ENCODE peak calls at places on chromosomes 11 and 22, in seven cellular contexts. I, M, T, O, C, Z and H are unnamed samples.
A peak's percentile ranks its signal among the peaks of the same experiment; 100 is the strongest.

GRCh38 chr11:37560346-37560745 is 962.3 kb upstream of the RAG2 start:
- DNase-seq in Z (no peak), T (no peak), M (no peak), I (no peak), O (no peak), C (no peak), H (no peak)

GRCh38 chr11:3073029-3073435 is 15.8 kb upstream of the CARS1 start:
- DNase-seq in M (no peak), Z (no peak), I (no peak), O (no peak), C (no peak), T (no peak), H (no peak)

GRCh38 chr22:49377306-49377705 is 450.4 kb downstream of the BRD1 start:
- DNase-seq in T (no peak), C (no peak), M (no peak), O (no peak), Z (no peak), I (no peak), H (no peak)

GRCh38 chr11:71485063-71485399 is 32.0 kb downstream of the NADSYN1 start:
- DNase-seq in M (no peak), Z (no peak), O (no peak), T (no peak), I (no peak), C (no peak), H (no peak)

GRCh38 chr11:65279713-65280459 is 18.1 kb downstream of the POLA2 start:
- DNase-seq in M (no peak), T (peak; percentile 96), I (no peak), O (peak; percentile 24), Z (no peak), C (peak; percentile 46), H (no peak)

GRCh38 chr11:118353084-118353710 is 6.2 kb upstream of the UBE4A start:
- DNase-seq in C (no peak), T (no peak), Z (no peak), M (peak; percentile 16), I (peak; percentile 20), O (no peak), H (no peak)

GRCh38 chr11:122737951-122738693 is 82.6 kb downstream of the UBASH3B start:
- DNase-seq in T (no peak), Z (no peak), M (no peak), O (peak; percentile 51), C (no peak), I (no peak), H (no peak)

GRCh38 chr11:107683070-107683469 is 28.8 kb downstream of the SLN start:
- DNase-seq in M (no peak), Z (no peak), I (no peak), O (no peak), C (no peak), T (no peak), H (no peak)

GRCh38 chr11:123979311-123979710 is 1.7 kb upstream of the OR10S1 start:
- DNase-seq in T (no peak), O (no peak), C (no peak), M (no peak), I (no peak), Z (no peak), H (no peak)

GRCh38 chr11:27677108-27677507 is 23.1 kb downstream of the BDNF start:
- DNase-seq in M (no peak), T (no peak), I (no peak), O (no peak), Z (no peak), C (no peak), H (no peak)

GRCh38 chr11:82797595-82797971 is 63.9 kb upstream of the FAM181B start:
- DNase-seq in O (no peak), I (no peak), M (no peak), T (no peak), C (no peak), Z (no peak), H (no peak)

GRCh38 chr22:30636226-30637077 is 871 bp downstream of the SLC35E4 start:
- DNase-seq in O (no peak), M (no peak), C (no peak), T (no peak), Z (peak; percentile 55), I (peak; percentile 60), H (no peak)

GRCh38 chr11:71446942-71447688 is 1.1 kb downstream of the DHCR7 start:
- DNase-seq in T (no peak), Z (no peak), M (no peak), O (peak; percentile 73), I (no peak), C (no peak), H (peak; percentile 46)

GRCh38 chr22:19723990-19724827 is 870 bp downstream of the GP1BB start:
- DNase-seq in C (no peak), M (peak; percentile 94), O (peak; percentile 44), I (no peak), T (no peak), Z (peak; percentile 79), H (no peak)

GRCh38 chr22:43007519-43008102 is 7.3 kb downstream of the PACSIN2 start:
- DNase-seq in O (peak; percentile 65), Z (no peak), I (no peak), M (peak; percentile 88), C (no peak), T (no peak), H (no peak)

GRCh38 chr22:21840236-21840823 is 27.1 kb downstream of the MAPK1 start:
- DNase-seq in O (no peak), C (no peak), M (no peak), Z (no peak), I (no peak), T (no peak), H (no peak)

GRCh38 chr22:36933629-36934028 is 20.2 kb downstream of the CSF2RB start:
- DNase-seq in I (no peak), T (no peak), Z (peak; percentile 35), M (no peak), C (no peak), O (no peak), H (no peak)

GRCh38 chr11:120225372-120225909 is 14.5 kb upstream of the POU2F3 start:
- DNase-seq in T (no peak), M (no peak), I (no peak), Z (no peak), O (no peak), C (no peak), H (no peak)
- TF ChIP-seq JUND in T (no peak), M (no peak), I (no peak), Z (no peak), O (no peak), C (no peak), H (no peak)

GRCh38 chr11:75737314-75737713 is 19.7 kb downstream of the MOGAT2 start:
- DNase-seq in C (no peak), O (no peak), T (no peak), M (no peak), Z (no peak), I (no peak), H (no peak)

GRCh38 chr11:75734491-75735180 is 17.0 kb downstream of the MOGAT2 start:
- DNase-seq in Z (no peak), O (peak; percentile 50), I (no peak), M (no peak), C (no peak), T (no peak), H (no peak)

GRCh38 chr11:75733346-75734107 is 15.9 kb downstream of the MOGAT2 start:
- DNase-seq in T (no peak), Z (no peak), M (no peak), I (peak; percentile 52), C (no peak), O (no peak), H (no peak)

GRCh38 chr11:75731095-75731494 is 13.5 kb downstream of the MOGAT2 start:
- DNase-seq in C (no peak), M (no peak), I (no peak), O (no peak), T (no peak), Z (no peak), H (no peak)

GRCh38 chr11:75735181-75735845 is 17.7 kb downstream of the MOGAT2 start:
- DNase-seq in I (no peak), T (no peak), C (no peak), M (no peak), Z (no peak), O (no peak), H (no peak)
- TF ChIP-seq JUND in I (no peak), T (no peak), C (no peak), M (no peak), Z (no peak), O (no peak), H (no peak)

GRCh38 chr11:47672283-47672730 is 29.9 kb upstream of the MTCH2 start:
- DNase-seq in Z (no peak), T (no peak), I (no peak), M (no peak), O (no peak), C (no peak), H (no peak)
- TF ChIP-seq JUND in Z (no peak), T (no peak), I (no peak), M (peak; percentile 95), O (no peak), C (no peak), H (no peak)

DNA sequence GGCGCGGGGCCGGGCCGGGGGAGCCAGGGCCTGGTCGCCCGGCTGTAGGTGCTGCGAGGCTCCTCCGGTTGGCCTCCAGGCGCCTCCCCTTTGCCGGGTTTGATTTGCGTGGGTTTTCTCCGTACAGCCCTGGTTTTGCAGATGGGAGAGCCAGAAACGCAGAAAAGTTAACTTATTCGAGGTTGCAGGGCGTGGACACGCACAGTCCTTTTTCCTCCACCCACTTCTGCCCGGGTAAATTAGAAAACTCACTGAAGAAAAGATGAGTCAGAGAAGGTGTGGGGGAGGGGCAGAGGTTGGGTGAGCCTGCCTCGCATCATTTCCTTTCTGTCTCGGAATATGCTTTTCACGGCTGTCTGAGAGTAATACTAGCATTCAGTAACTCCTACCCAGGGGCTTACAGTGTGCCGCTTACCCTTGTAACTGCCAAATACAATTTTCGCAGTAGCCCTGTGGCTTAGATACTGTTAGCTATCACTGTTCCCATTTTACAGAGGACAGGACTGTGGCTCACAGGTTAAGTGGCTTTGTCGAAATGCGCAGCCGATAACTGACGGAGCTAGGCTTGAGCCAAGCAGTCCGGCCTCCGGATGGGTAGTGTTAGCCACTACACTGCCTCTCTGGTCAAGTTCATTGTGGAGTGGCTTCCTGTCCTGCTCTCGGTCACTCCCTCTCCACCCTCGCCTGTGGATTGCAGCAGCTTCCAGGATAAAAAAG is 811 bp downstream of the FADD start:
- DNase-seq in I (peak; percentile 50), M (peak; percentile 82), Z (no peak), O (peak; percentile 59), T (peak; percentile 19), C (peak; percentile 40), H (peak; percentile 83)
- TF ChIP-seq JUND in I (peak; percentile 87), M (peak; percentile 97), Z (peak; percentile 72), O (no peak), T (peak; percentile 60), C (peak; percentile 19), H (peak; percentile 25)

DNA sequence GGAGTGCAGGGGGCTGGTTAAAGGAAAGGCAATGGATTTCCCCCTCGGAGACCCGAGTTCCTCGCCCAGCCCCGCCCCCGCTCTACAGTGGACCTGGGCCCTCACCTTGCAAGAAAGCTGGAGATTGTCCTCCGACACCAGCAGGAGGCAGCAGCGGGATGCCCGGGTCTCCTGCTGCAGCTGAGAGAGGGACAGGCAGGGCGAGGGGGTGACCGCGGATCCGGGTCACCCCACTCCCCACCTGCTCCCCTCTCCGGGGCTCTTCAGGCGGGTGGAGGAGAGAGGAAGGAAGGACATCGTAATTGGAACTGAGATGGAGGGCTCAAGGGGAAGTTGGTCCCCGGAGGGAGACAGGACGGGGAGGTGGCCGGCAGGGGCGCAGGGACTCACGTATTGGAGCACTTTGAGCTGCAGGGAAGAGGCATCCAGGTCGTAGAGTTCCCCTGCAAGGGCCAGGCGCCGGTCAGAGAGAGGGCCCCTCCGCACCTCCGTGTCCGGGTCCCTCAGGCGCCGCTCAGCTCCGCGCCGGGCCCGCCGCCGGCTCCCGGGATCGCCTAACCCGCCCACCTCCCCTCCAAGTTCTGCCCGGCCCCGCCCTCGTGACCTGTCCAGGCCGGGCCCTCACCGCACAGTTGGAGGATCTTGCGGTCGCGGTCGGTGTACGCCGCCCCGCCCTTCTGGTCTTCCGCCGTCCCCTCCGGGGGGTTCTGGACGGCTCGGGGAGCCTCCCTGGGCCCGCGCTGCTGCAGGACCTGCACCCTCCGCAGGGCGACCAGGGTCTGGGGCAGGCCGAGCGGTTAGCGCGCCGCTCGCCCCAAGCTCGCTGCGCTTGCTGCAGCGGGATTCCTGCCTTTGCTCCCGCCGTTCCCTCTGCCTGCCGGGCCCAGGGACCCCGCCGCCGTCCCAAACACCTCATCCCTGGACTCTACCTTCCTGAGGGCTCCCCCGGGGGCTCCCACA is 84.1 kb downstream of the PDE2A start:
- DNase-seq in I (peak; percentile 60), C (no peak), M (peak; percentile 61), Z (peak; percentile 88), T (no peak), O (peak; percentile 48), H (peak; percentile 37)
- TF ChIP-seq JUND in I (no peak), C (no peak), M (no peak), Z (no peak), T (no peak), O (no peak), H (no peak)